ENCODE peak calls at places on chromosomes 2 and 18, in nine cellular contexts. M is psoas muscle, A is breast epithelium, J is nephron progenitor cell, D is upper lobe of right lung, R is progenitor cell of endocrine pancreas, V is cardiac muscle cell, K is body of pancreas, E is IMR-90. O is an unnamed sample.

GRCh38 chr2:55856936-55857335 is 66.6 kb downstream of the EFEMP1 start:
- DNase-seq in M (no peak), A (no peak), J (no peak), D (no peak), R (no peak), V (no peak), K (no peak), E (peak), O (no peak)

GRCh38 chr2:225911019-225911418 is 511.5 kb downstream of the NYAP2 start:
- DNase-seq in M (no peak), A (no peak), J (no peak), D (no peak), R (no peak), V (no peak), K (no peak), E (no peak), O (no peak)

GRCh38 chr2:8312861-8313768 is 368.7 kb upstream of the ID2 start:
- DNase-seq in M (no peak), A (no peak), J (no peak), D (no peak), R (no peak), V (no peak), K (no peak), E (peak), O (no peak)

GRCh38 chr18:50075772-50076171 is 119.2 kb downstream of the MYO5B start:
- DNase-seq in M (no peak), A (no peak), J (no peak), D (no peak), R (no peak), V (no peak), K (no peak), E (no peak), O (no peak)

GRCh38 chr18:75635096-75635495 is 207.6 kb upstream of the SMIM21 start:
- DNase-seq in M (no peak), A (no peak), J (no peak), D (no peak), R (no peak), V (no peak), K (no peak), E (no peak), O (no peak)

GRCh38 chr2:135582383-135582782 is 51.1 kb downstream of the R3HDM1 start:
- DNase-seq in M (no peak), A (no peak), J (no peak), D (no peak), R (no peak), V (no peak), K (no peak), E (no peak), O (no peak)

GRCh38 chr2:219398721-219399333 is 11.1 kb upstream of the DNPEP start:
- DNase-seq in M (no peak), A (no peak), J (no peak), D (no peak), R (no peak), V (no peak), K (no peak), E (peak), O (no peak)

GRCh38 chr2:191247381-191248057 is 2.3 kb downstream of the MYO1B start:
- DNase-seq in M (no peak), A (no peak), J (no peak), D (no peak), R (no peak), V (no peak), K (peak), E (peak), O (no peak)

GRCh38 chr2:30250421-30250820 is 19.1 kb downstream of the LBH start:
- DNase-seq in M (no peak), A (no peak), J (no peak), D (no peak), R (no peak), V (no peak), K (no peak), E (no peak), O (no peak)

GRCh38 chr18:57062841-57063240 is 84.0 kb upstream of the BOD1L2 start:
- DNase-seq in M (no peak), A (no peak), J (no peak), D (no peak), R (no peak), V (no peak), K (no peak), E (no peak), O (no peak)

GRCh38 chr18:36531636-36532035 is 234.1 kb downstream of the FHOD3 start:
- DNase-seq in M (no peak), A (no peak), J (no peak), D (no peak), R (no peak), V (no peak), K (no peak), E (no peak), O (no peak)

GRCh38 chr2:98810588-98810928 is 79.6 kb upstream of the MGAT4A start:
- DNase-seq in M (no peak), A (no peak), J (no peak), D (no peak), R (no peak), V (no peak), K (no peak), E (no peak), O (no peak)

GRCh38 chr2:30590407-30590806 is 143.4 kb downstream of the LCLAT1 start:
- DNase-seq in M (no peak), A (no peak), J (no peak), D (no peak), R (no peak), V (no peak), K (no peak), E (no peak), O (no peak)

GRCh38 chr2:172342056-172342455 is 85.3 kb upstream of the ITGA6 start:
- DNase-seq in M (no peak), A (no peak), J (no peak), D (no peak), R (no peak), V (no peak), K (no peak), E (no peak), O (no peak)

GRCh38 chr2:190759749-190760213 is 110.9 kb downstream of the NAB1 start:
- DNase-seq in M (no peak), A (no peak), J (no peak), D (no peak), R (no peak), V (no peak), K (no peak), E (peak), O (no peak)

GRCh38 chr2:11134349-11134748 is 20.9 kb upstream of the SLC66A3 start:
- DNase-seq in M (no peak), A (no peak), J (no peak), D (no peak), R (no peak), V (no peak), K (no peak), E (no peak), O (no peak)

GRCh38 chr2:219368690-219369108 is 19.0 kb downstream of the DNPEP start:
- DNase-seq in M (no peak), A (peak), J (no peak), D (no peak), R (no peak), V (no peak), K (no peak), E (peak), O (no peak)

GRCh38 chr18:55706893-55707292 is 118.9 kb upstream of the TCF4 start:
- DNase-seq in M (no peak), A (no peak), J (no peak), D (no peak), R (no peak), V (no peak), K (no peak), E (peak), O (no peak)

GRCh38 chr2:45412754-45413379 is 198.2 kb downstream of the SRBD1 start:
- DNase-seq in M (no peak), A (no peak), J (no peak), D (no peak), R (no peak), V (no peak), K (no peak), E (peak), O (no peak)

GRCh38 chr2:70460333-70460732 is 93.3 kb downstream of the TGFA start:
- DNase-seq in M (no peak), A (no peak), J (no peak), D (no peak), R (no peak), V (no peak), K (no peak), E (no peak), O (no peak)

GRCh38 chr2:204909791-204910190 is 364.5 kb downstream of the PARD3B start:
- DNase-seq in M (no peak), A (no peak), J (no peak), D (no peak), R (no peak), V (no peak), K (no peak), E (peak), O (no peak)

GRCh38 chr2:25642298-25642697 is 31.1 kb downstream of the DTNB start:
- DNase-seq in M (no peak), A (no peak), J (no peak), D (no peak), R (no peak), V (no peak), K (no peak), E (no peak), O (no peak)

GRCh38 chr2:44271296-44271695 is 4.0 kb upstream of the SLC3A1 start:
- DNase-seq in M (no peak), A (no peak), J (no peak), D (no peak), R (no peak), V (no peak), K (no peak), E (no peak), O (no peak)

GRCh38 chr2:130824492-130825061 is 12.1 kb upstream of the ARHGEF4 start:
- DNase-seq in M (no peak), A (no peak), J (no peak), D (peak), R (no peak), V (no peak), K (no peak), E (peak), O (no peak)

GRCh38 chr2:160224060-160224459 is 24.0 kb upstream of the ITGB6 start:
- DNase-seq in M (no peak), A (no peak), J (no peak), D (no peak), R (no peak), V (no peak), K (no peak), E (peak), O (no peak)

GRCh38 chr2:167508709-167509108 is 620.4 kb downstream of the XIRP2 start:
- DNase-seq in M (no peak), A (no peak), J (no peak), D (no peak), R (no peak), V (no peak), K (no peak), E (no peak), O (no peak)

GRCh38 chr18:62325806-62326645 is 916 bp downstream of the TNFRSF11A start:
- DNase-seq in M (no peak), A (no peak), J (peak), D (no peak), R (peak), V (peak), K (peak), E (peak), O (peak)

GRCh38 chr2:81093031-81093430 is 788.5 kb upstream of the LRRTM1 start:
- DNase-seq in M (no peak), A (no peak), J (no peak), D (no peak), R (no peak), V (no peak), K (no peak), E (no peak), O (no peak)

GRCh38 chr2:85971369-85971768 is 82.6 kb upstream of the ST3GAL5 start:
- DNase-seq in M (no peak), A (no peak), J (no peak), D (no peak), R (no peak), V (no peak), K (no peak), E (peak), O (no peak)

GRCh38 chr2:207816546-207816945 is 46.8 kb upstream of the FZD5 start:
- DNase-seq in M (no peak), A (no peak), J (no peak), D (no peak), R (no peak), V (no peak), K (no peak), E (no peak), O (no peak)

GRCh38 chr2:59888015-59888414 is 665.4 kb downstream of the BCL11A start:
- DNase-seq in M (no peak), A (no peak), J (no peak), D (no peak), R (no peak), V (no peak), K (no peak), E (no peak), O (no peak)

GRCh38 chr2:230067990-230068657 is 600 bp downstream of the SLC16A14 start:
- DNase-seq in M (peak), A (no peak), J (peak), D (peak), R (peak), V (peak), K (peak), E (peak), O (peak)

GRCh38 chr2:109676346-109676897 is 62.3 kb downstream of the SOWAHC start:
- DNase-seq in M (no peak), A (no peak), J (no peak), D (no peak), R (no peak), V (no peak), K (no peak), E (no peak), O (no peak)

GRCh38 chr2:46082531-46083485 is 214.4 kb upstream of the EPAS1 start:
- DNase-seq in M (peak), A (no peak), J (no peak), D (no peak), R (no peak), V (no peak), K (no peak), E (peak), O (no peak)

GRCh38 chr2:66364495-66364992 is 70.4 kb upstream of the MEIS1 start:
- DNase-seq in M (no peak), A (no peak), J (no peak), D (no peak), R (no peak), V (peak), K (no peak), E (peak), O (no peak)

GRCh38 chr2:199100326-199101110 is 357.2 kb downstream of the SATB2 start:
- DNase-seq in M (no peak), A (no peak), J (no peak), D (no peak), R (no peak), V (no peak), K (no peak), E (peak), O (no peak)

GRCh38 chr2:27407798-27408491 is 1.4 kb downstream of the PPM1G start:
- DNase-seq in M (no peak), A (no peak), J (peak), D (no peak), R (peak), V (peak), K (no peak), E (peak), O (peak)
- TF ChIP-seq CTCF in M (peak), A (peak), J (peak), D (peak), R (peak), V (peak), K (peak), E (peak), O (peak)

DNA sequence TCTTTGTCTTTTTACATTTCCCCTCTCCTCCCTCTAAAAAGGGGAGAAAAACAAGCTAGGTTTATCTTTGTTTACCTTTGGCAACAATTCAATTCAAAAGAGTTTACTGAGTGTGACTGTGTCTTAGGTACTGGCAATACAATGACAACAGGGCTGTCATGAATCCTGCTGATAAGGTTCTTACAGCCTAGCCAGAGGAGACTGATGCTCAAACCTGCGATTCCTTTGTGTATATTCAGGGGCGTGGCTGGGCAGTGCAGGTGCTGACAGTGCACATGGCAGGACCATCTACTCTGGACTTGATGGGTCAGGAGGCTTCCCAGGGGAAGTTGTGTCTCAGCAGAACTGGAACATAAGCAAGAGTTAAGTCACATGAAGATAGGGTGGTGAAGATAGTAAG is 23.2 kb upstream of the TTN start:
- DNase-seq in M (no peak), A (no peak), J (no peak), D (no peak), R (no peak), V (no peak), K (no peak), E (no peak), O (no peak)
- TF ChIP-seq CTCF in M (no peak), A (no peak), J (no peak), D (no peak), R (no peak), V (no peak), K (no peak), E (no peak), O (no peak)

DNA sequence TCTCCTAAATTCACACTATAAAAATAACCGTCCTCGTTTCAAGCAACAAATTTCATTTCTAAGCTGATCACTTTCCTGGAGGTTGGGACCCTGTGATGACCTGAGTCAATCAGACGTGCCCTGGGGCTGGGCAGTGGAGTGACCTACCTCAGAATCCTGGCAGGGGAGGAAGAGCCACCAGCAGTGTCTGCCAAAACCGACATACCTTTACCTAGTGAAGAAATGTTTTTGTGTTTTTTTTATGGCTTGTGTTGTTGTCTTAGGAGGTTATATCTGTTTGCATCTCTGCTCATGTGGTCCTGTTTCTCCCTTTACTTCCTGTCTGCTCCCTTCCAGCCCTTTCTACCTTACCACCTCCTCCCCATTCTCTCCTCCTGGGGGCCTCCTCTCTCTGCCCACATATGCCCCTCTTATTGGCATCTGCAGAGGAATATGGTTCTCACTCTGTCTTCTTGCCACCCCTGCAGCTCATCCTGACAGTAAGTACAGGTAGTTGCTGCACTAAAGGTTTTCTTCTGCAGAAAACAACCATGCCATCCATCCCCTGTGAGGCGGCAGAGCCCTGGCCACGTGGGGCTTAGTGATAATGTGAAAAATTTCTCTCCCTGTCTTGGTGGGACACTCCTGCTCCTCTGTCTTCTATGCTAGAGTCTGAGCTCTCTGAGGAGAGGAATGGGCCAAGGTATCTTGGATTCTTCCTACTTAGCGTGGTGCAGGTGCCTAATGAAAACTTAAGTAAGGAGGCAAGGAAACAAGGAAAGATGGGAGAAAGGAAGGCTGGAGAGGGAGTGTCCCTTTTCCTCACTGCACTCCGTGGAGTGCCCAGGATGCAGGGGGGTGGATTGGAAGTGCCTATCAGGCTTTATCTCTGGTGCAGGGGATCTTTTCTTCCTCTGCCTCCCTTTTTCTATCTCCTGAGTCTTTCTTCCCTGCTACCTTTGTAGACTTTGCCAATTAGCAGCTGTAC is 15.4 kb downstream of the ACOXL start:
- DNase-seq in M (no peak), A (no peak), J (no peak), D (no peak), R (no peak), V (no peak), K (no peak), E (no peak), O (no peak)
- TF ChIP-seq CTCF in M (no peak), A (no peak), J (no peak), D (no peak), R (no peak), V (no peak), K (no peak), E (no peak), O (no peak)

GRCh38 chr2:100248044-100248330 is 74.3 kb downstream of the LONRF2 start:
- DNase-seq in M (no peak), A (no peak), J (no peak), D (no peak), R (no peak), V (no peak), K (no peak), E (no peak), O (no peak)

GRCh38 chr2:100245681-100246080 is 76.6 kb downstream of the LONRF2 start:
- DNase-seq in M (no peak), A (no peak), J (no peak), D (no peak), R (no peak), V (no peak), K (no peak), E (no peak), O (no peak)

GRCh38 chr2:100244881-100245605 is 77.3 kb downstream of the LONRF2 start:
- DNase-seq in M (no peak), A (no peak), J (no peak), D (no peak), R (no peak), V (no peak), K (no peak), E (peak), O (no peak)

GRCh38 chr2:100247256-100248043 is 74.9 kb downstream of the LONRF2 start:
- DNase-seq in M (no peak), A (no peak), J (no peak), D (no peak), R (no peak), V (no peak), K (no peak), E (no peak), O (no peak)

GRCh38 chr2:100246163-100247145 is 75.8 kb downstream of the LONRF2 start:
- DNase-seq in M (no peak), A (no peak), J (no peak), D (no peak), R (no peak), V (no peak), K (no peak), E (no peak), O (peak)
- TF ChIP-seq CTCF in M (peak), A (peak), J (peak), D (peak), R (peak), V (peak), K (no peak), E (peak), O (peak)

GRCh38 chr2:240460781-240461431 is 25.4 kb downstream of the GPC1 start:
- DNase-seq in M (peak), A (no peak), J (peak), D (peak), R (no peak), V (no peak), K (peak), E (no peak), O (no peak)
- TF ChIP-seq CTCF in M (no peak), A (no peak), J (no peak), D (no peak), R (no peak), V (no peak), K (no peak), E (no peak), O (peak)

GRCh38 chr2:217639481-217639880 is 363.3 kb downstream of the TNS1 start:
- DNase-seq in M (no peak), A (no peak), J (no peak), D (no peak), R (no peak), V (no peak), K (no peak), E (no peak), O (no peak)
- TF ChIP-seq CTCF in M (no peak), A (no peak), J (no peak), D (no peak), R (no peak), V (no peak), K (no peak), E (no peak), O (no peak)

O was measured in neural crest cell.